ENCODE peak calls at places on chromosome 6, in seven cellular contexts. One of them, this sample, is unnamed.

GRCh38 chr6:122995930-122996796 is at the start of gene CLVS2:
- DNase-seq in ecto neural progenitor cell: peak
- DNase-seq in CD8-positive, alpha-beta memory T cell: no peak
- DNase-seq in fibroblast of the aortic adventitia: peak
- DNase-seq in PC-9: no peak
- DNase-seq in tibial artery: no peak
- DNase-seq in epithelial cell of esophagus: peak
- DNase-seq in this sample: peak

GRCh38 chr6:32692019-32692418 is 25.6 kb upstream of the HLA-DQB1 start:
- DNase-seq in ecto neural progenitor cell: no peak
- DNase-seq in CD8-positive, alpha-beta memory T cell: peak
- DNase-seq in tibial artery: peak
- DNase-seq in PC-9: no peak
- DNase-seq in epithelial cell of esophagus: peak
- DNase-seq in fibroblast of the aortic adventitia: no peak
- DNase-seq in this sample: no peak

GRCh38 chr6:125421853-125422252 is 120.1 kb upstream of the HDDC2 start:
- DNase-seq in ecto neural progenitor cell: peak
- DNase-seq in tibial artery: peak
- DNase-seq in PC-9: no peak
- DNase-seq in epithelial cell of esophagus: peak
- DNase-seq in CD8-positive, alpha-beta memory T cell: no peak
- DNase-seq in fibroblast of the aortic adventitia: peak
- DNase-seq in this sample: peak

GRCh38 chr6:104796031-104796785 is 63.5 kb downstream of the HACE1 start:
- DNase-seq in tibial artery: no peak
- DNase-seq in ecto neural progenitor cell: no peak
- DNase-seq in epithelial cell of esophagus: no peak
- DNase-seq in PC-9: no peak
- DNase-seq in fibroblast of the aortic adventitia: no peak
- DNase-seq in CD8-positive, alpha-beta memory T cell: no peak
- DNase-seq in this sample: no peak

GRCh38 chr6:116779569-116780164 is 14.1 kb upstream of the FAM162B start:
- DNase-seq in PC-9: no peak
- DNase-seq in CD8-positive, alpha-beta memory T cell: no peak
- DNase-seq in ecto neural progenitor cell: no peak
- DNase-seq in fibroblast of the aortic adventitia: peak
- DNase-seq in tibial artery: no peak
- DNase-seq in epithelial cell of esophagus: peak
- DNase-seq in this sample: peak

GRCh38 chr6:3825851-3826581 is 23.2 kb upstream of the FAM50B start:
- DNase-seq in epithelial cell of esophagus: peak
- DNase-seq in PC-9: peak
- DNase-seq in CD8-positive, alpha-beta memory T cell: no peak
- DNase-seq in ecto neural progenitor cell: no peak
- DNase-seq in fibroblast of the aortic adventitia: peak
- DNase-seq in tibial artery: peak
- DNase-seq in this sample: peak

GRCh38 chr6:17281100-17281496 is at the start of gene RBM24:
- DNase-seq in ecto neural progenitor cell: no peak
- DNase-seq in epithelial cell of esophagus: peak
- DNase-seq in fibroblast of the aortic adventitia: peak
- DNase-seq in CD8-positive, alpha-beta memory T cell: no peak
- DNase-seq in PC-9: no peak
- DNase-seq in tibial artery: peak
- DNase-seq in this sample: peak

GRCh38 chr6:89977808-89978748 is 83.8 kb downstream of the GJA10 start:
- DNase-seq in PC-9: no peak
- DNase-seq in fibroblast of the aortic adventitia: peak
- DNase-seq in tibial artery: no peak
- DNase-seq in CD8-positive, alpha-beta memory T cell: no peak
- DNase-seq in ecto neural progenitor cell: no peak
- DNase-seq in epithelial cell of esophagus: no peak
- DNase-seq in this sample: peak

GRCh38 chr6:36840471-36841461 is 1.5 kb upstream of the CPNE5 start:
- DNase-seq in CD8-positive, alpha-beta memory T cell: peak
- DNase-seq in epithelial cell of esophagus: peak
- DNase-seq in PC-9: no peak
- DNase-seq in ecto neural progenitor cell: peak
- DNase-seq in tibial artery: no peak
- DNase-seq in fibroblast of the aortic adventitia: no peak
- DNase-seq in this sample: no peak

GRCh38 chr6:150207931-150208570 is 65.2 kb downstream of the PPP1R14C start:
- DNase-seq in fibroblast of the aortic adventitia: no peak
- DNase-seq in tibial artery: no peak
- DNase-seq in epithelial cell of esophagus: peak
- DNase-seq in CD8-positive, alpha-beta memory T cell: no peak
- DNase-seq in ecto neural progenitor cell: no peak
- DNase-seq in PC-9: no peak
- DNase-seq in this sample: peak

GRCh38 chr6:21259660-21260059 is 333.9 kb upstream of the SOX4 start:
- DNase-seq in fibroblast of the aortic adventitia: no peak
- DNase-seq in tibial artery: no peak
- DNase-seq in PC-9: no peak
- DNase-seq in ecto neural progenitor cell: no peak
- DNase-seq in CD8-positive, alpha-beta memory T cell: no peak
- DNase-seq in epithelial cell of esophagus: no peak
- DNase-seq in this sample: no peak

GRCh38 chr6:17968081-17968518 is 19.3 kb downstream of the KIF13A start:
- DNase-seq in epithelial cell of esophagus: peak
- DNase-seq in CD8-positive, alpha-beta memory T cell: no peak
- DNase-seq in fibroblast of the aortic adventitia: no peak
- DNase-seq in PC-9: no peak
- DNase-seq in tibial artery: no peak
- DNase-seq in ecto neural progenitor cell: no peak
- DNase-seq in this sample: no peak

GRCh38 chr6:74931567-74931966 is 274.3 kb downstream of the COL12A1 start:
- DNase-seq in tibial artery: no peak
- DNase-seq in fibroblast of the aortic adventitia: peak
- DNase-seq in epithelial cell of esophagus: peak
- DNase-seq in ecto neural progenitor cell: no peak
- DNase-seq in PC-9: no peak
- DNase-seq in CD8-positive, alpha-beta memory T cell: no peak
- DNase-seq in this sample: peak

GRCh38 chr6:5142131-5142530 is 57.0 kb downstream of the PPP1R3G start:
- DNase-seq in ecto neural progenitor cell: no peak
- DNase-seq in epithelial cell of esophagus: no peak
- DNase-seq in PC-9: no peak
- DNase-seq in tibial artery: no peak
- DNase-seq in CD8-positive, alpha-beta memory T cell: no peak
- DNase-seq in fibroblast of the aortic adventitia: no peak
- DNase-seq in this sample: no peak

GRCh38 chr6:41519748-41520699 is 26.2 kb upstream of the FOXP4 start:
- DNase-seq in CD8-positive, alpha-beta memory T cell: no peak
- DNase-seq in PC-9: no peak
- DNase-seq in fibroblast of the aortic adventitia: no peak
- DNase-seq in ecto neural progenitor cell: no peak
- DNase-seq in tibial artery: no peak
- DNase-seq in epithelial cell of esophagus: no peak
- DNase-seq in this sample: no peak

GRCh38 chr6:34680802-34681515 is 15.6 kb downstream of the ILRUN start:
- DNase-seq in epithelial cell of esophagus: peak
- DNase-seq in tibial artery: no peak
- DNase-seq in PC-9: peak
- DNase-seq in fibroblast of the aortic adventitia: peak
- DNase-seq in CD8-positive, alpha-beta memory T cell: no peak
- DNase-seq in ecto neural progenitor cell: no peak
- DNase-seq in this sample: peak

GRCh38 chr6:112320561-112321300 is 26.4 kb upstream of the RFPL4B start:
- DNase-seq in PC-9: no peak
- DNase-seq in tibial artery: no peak
- DNase-seq in epithelial cell of esophagus: peak
- DNase-seq in fibroblast of the aortic adventitia: no peak
- DNase-seq in ecto neural progenitor cell: no peak
- DNase-seq in CD8-positive, alpha-beta memory T cell: no peak
- DNase-seq in this sample: peak

GRCh38 chr6:157613011-157613522 is 210.0 kb upstream of the SNX9 start:
- DNase-seq in tibial artery: no peak
- DNase-seq in ecto neural progenitor cell: no peak
- DNase-seq in fibroblast of the aortic adventitia: peak
- DNase-seq in epithelial cell of esophagus: peak
- DNase-seq in CD8-positive, alpha-beta memory T cell: no peak
- DNase-seq in PC-9: peak
- DNase-seq in this sample: peak

GRCh38 chr6:29926081-29926794 is 16.1 kb upstream of the HLA-A start:
- DNase-seq in ecto neural progenitor cell: no peak
- DNase-seq in epithelial cell of esophagus: peak
- DNase-seq in CD8-positive, alpha-beta memory T cell: peak
- DNase-seq in fibroblast of the aortic adventitia: peak
- DNase-seq in PC-9: no peak
- DNase-seq in tibial artery: no peak
- DNase-seq in this sample: no peak

GRCh38 chr6:12875061-12875460 is 158.5 kb downstream of the PHACTR1 start:
- DNase-seq in PC-9: no peak
- DNase-seq in fibroblast of the aortic adventitia: peak
- DNase-seq in epithelial cell of esophagus: peak
- DNase-seq in ecto neural progenitor cell: no peak
- DNase-seq in tibial artery: no peak
- DNase-seq in CD8-positive, alpha-beta memory T cell: no peak
- DNase-seq in this sample: peak

GRCh38 chr6:170405311-170405975 is 98.9 kb downstream of the FAM120B start:
- DNase-seq in CD8-positive, alpha-beta memory T cell: no peak
- DNase-seq in fibroblast of the aortic adventitia: peak
- DNase-seq in epithelial cell of esophagus: peak
- DNase-seq in PC-9: no peak
- DNase-seq in ecto neural progenitor cell: no peak
- DNase-seq in tibial artery: no peak
- DNase-seq in this sample: peak

GRCh38 chr6:153312633-153313032 is 181.6 kb upstream of the RGS17 start:
- DNase-seq in CD8-positive, alpha-beta memory T cell: peak
- DNase-seq in fibroblast of the aortic adventitia: peak
- DNase-seq in ecto neural progenitor cell: no peak
- DNase-seq in epithelial cell of esophagus: peak
- DNase-seq in tibial artery: no peak
- DNase-seq in PC-9: no peak
- DNase-seq in this sample: peak

GRCh38 chr6:15506066-15506465 is 156.8 kb downstream of the DTNBP1 start:
- DNase-seq in fibroblast of the aortic adventitia: no peak
- DNase-seq in PC-9: no peak
- DNase-seq in epithelial cell of esophagus: no peak
- DNase-seq in ecto neural progenitor cell: no peak
- DNase-seq in CD8-positive, alpha-beta memory T cell: no peak
- DNase-seq in tibial artery: no peak
- DNase-seq in this sample: no peak

GRCh38 chr6:161359617-161359945 is 85.7 kb upstream of the AGPAT4 start:
- DNase-seq in ecto neural progenitor cell: no peak
- DNase-seq in epithelial cell of esophagus: no peak
- DNase-seq in fibroblast of the aortic adventitia: no peak
- DNase-seq in PC-9: no peak
- DNase-seq in tibial artery: no peak
- DNase-seq in CD8-positive, alpha-beta memory T cell: no peak
- DNase-seq in this sample: no peak

GRCh38 chr6:140077712-140078551 is 703.5 kb upstream of the CITED2 start:
- DNase-seq in PC-9: no peak
- DNase-seq in epithelial cell of esophagus: no peak
- DNase-seq in fibroblast of the aortic adventitia: no peak
- DNase-seq in tibial artery: no peak
- DNase-seq in CD8-positive, alpha-beta memory T cell: no peak
- DNase-seq in ecto neural progenitor cell: no peak
- DNase-seq in this sample: peak

GRCh38 chr6:72784071-72784470 is 162.2 kb downstream of the KCNQ5 start:
- DNase-seq in epithelial cell of esophagus: peak
- DNase-seq in fibroblast of the aortic adventitia: peak
- DNase-seq in CD8-positive, alpha-beta memory T cell: no peak
- DNase-seq in PC-9: no peak
- DNase-seq in tibial artery: no peak
- DNase-seq in ecto neural progenitor cell: no peak
- DNase-seq in this sample: no peak

GRCh38 chr6:37713529-37714119 is 15.9 kb upstream of the MDGA1 start:
- DNase-seq in epithelial cell of esophagus: peak
- DNase-seq in ecto neural progenitor cell: no peak
- DNase-seq in CD8-positive, alpha-beta memory T cell: no peak
- DNase-seq in fibroblast of the aortic adventitia: peak
- DNase-seq in tibial artery: no peak
- DNase-seq in PC-9: no peak
- DNase-seq in this sample: peak

GRCh38 chr6:133466666-133467065 is 225.5 kb downstream of the EYA4 start:
- DNase-seq in fibroblast of the aortic adventitia: peak
- DNase-seq in epithelial cell of esophagus: no peak
- DNase-seq in PC-9: no peak
- DNase-seq in tibial artery: no peak
- DNase-seq in CD8-positive, alpha-beta memory T cell: no peak
- DNase-seq in ecto neural progenitor cell: no peak
- DNase-seq in this sample: no peak

GRCh38 chr6:135493218-135493961 is 4.2 kb downstream of the AHI1 start:
- DNase-seq in fibroblast of the aortic adventitia: no peak
- DNase-seq in tibial artery: no peak
- DNase-seq in ecto neural progenitor cell: no peak
- DNase-seq in PC-9: no peak
- DNase-seq in epithelial cell of esophagus: no peak
- DNase-seq in CD8-positive, alpha-beta memory T cell: no peak
- DNase-seq in this sample: peak

GRCh38 chr6:166476634-166477215 is 94.0 kb upstream of the MPC1 start:
- DNase-seq in epithelial cell of esophagus: no peak
- DNase-seq in fibroblast of the aortic adventitia: no peak
- DNase-seq in PC-9: no peak
- DNase-seq in tibial artery: no peak
- DNase-seq in CD8-positive, alpha-beta memory T cell: no peak
- DNase-seq in ecto neural progenitor cell: no peak
- DNase-seq in this sample: no peak

GRCh38 chr6:34288581-34288980 is 39.8 kb upstream of the SMIM29 start:
- DNase-seq in tibial artery: no peak
- DNase-seq in ecto neural progenitor cell: no peak
- DNase-seq in fibroblast of the aortic adventitia: no peak
- DNase-seq in CD8-positive, alpha-beta memory T cell: no peak
- DNase-seq in epithelial cell of esophagus: no peak
- DNase-seq in PC-9: no peak
- DNase-seq in this sample: no peak

GRCh38 chr6:35294308-35294945 is 3.2 kb upstream of the DEF6 start:
- DNase-seq in CD8-positive, alpha-beta memory T cell: peak
- DNase-seq in ecto neural progenitor cell: no peak
- DNase-seq in PC-9: no peak
- DNase-seq in fibroblast of the aortic adventitia: peak
- DNase-seq in tibial artery: no peak
- DNase-seq in epithelial cell of esophagus: peak
- DNase-seq in this sample: peak

GRCh38 chr6:165616116-165616515 is 46.9 kb downstream of the PDE10A start:
- DNase-seq in tibial artery: no peak
- DNase-seq in PC-9: no peak
- DNase-seq in CD8-positive, alpha-beta memory T cell: no peak
- DNase-seq in fibroblast of the aortic adventitia: peak
- DNase-seq in ecto neural progenitor cell: no peak
- DNase-seq in epithelial cell of esophagus: no peak
- DNase-seq in this sample: peak

GRCh38 chr6:167934426-167934864 is 63.0 kb upstream of the KIF25 start:
- DNase-seq in CD8-positive, alpha-beta memory T cell: no peak
- DNase-seq in PC-9: no peak
- DNase-seq in tibial artery: no peak
- DNase-seq in fibroblast of the aortic adventitia: no peak
- DNase-seq in epithelial cell of esophagus: no peak
- DNase-seq in ecto neural progenitor cell: no peak
- DNase-seq in this sample: no peak

GRCh38 chr6:142975272-142975805 is 30.4 kb upstream of the HIVEP2 start:
- DNase-seq in ecto neural progenitor cell: no peak
- DNase-seq in PC-9: no peak
- DNase-seq in CD8-positive, alpha-beta memory T cell: no peak
- DNase-seq in fibroblast of the aortic adventitia: no peak
- DNase-seq in tibial artery: no peak
- DNase-seq in epithelial cell of esophagus: no peak
- DNase-seq in this sample: no peak

GRCh38 chr6:15365273-15365687 is 119.4 kb downstream of the JARID2 start:
- DNase-seq in ecto neural progenitor cell: peak
- DNase-seq in CD8-positive, alpha-beta memory T cell: no peak
- DNase-seq in PC-9: no peak
- DNase-seq in fibroblast of the aortic adventitia: peak
- DNase-seq in tibial artery: peak
- DNase-seq in epithelial cell of esophagus: peak
- DNase-seq in this sample: peak